ENCODE peak calls at places on chromosomes 4 and X, in ten cellular contexts. B is HFFc6, F is T-helper 9 cell, O is psoas muscle, J is AG04449, K is globus pallidus, C is activated T-cell treated with anti-CD3 and anti-CD28 coated beads for 48 hours, V is T-helper 2 cell, I is NCI-H1092 treated with DMSO at 0.1 percent for 48 hours, P is hypothalamus. T is an unnamed sample.

GRCh38 chr4:135927651-135928050 is 1604.6 kb downstream of the PCDH18 start:
- DNase-seq in B (no peak), F (no peak), O (no peak), J (no peak), K (no peak), C (no peak), V (no peak), I (no peak), P (no peak), T (no peak)

GRCh38 chrX:154308108-154308946 is 12.7 kb downstream of the TKTL1 start:
- DNase-seq in B (peak), F (peak), O (peak), J (no peak), K (no peak), C (peak), V (peak), I (no peak), P (no peak), T (peak)

GRCh38 chr4:82892467-82892802 is 1.5 kb upstream of the SEC31A start:
- DNase-seq in B (no peak), F (no peak), O (no peak), J (no peak), K (no peak), C (no peak), V (no peak), I (no peak), P (no peak), T (peak)

GRCh38 chr4:103303011-103303410 is 104.9 kb upstream of the CENPE start:
- DNase-seq in B (no peak), F (no peak), O (no peak), J (no peak), K (no peak), C (no peak), V (no peak), I (no peak), P (no peak), T (no peak)

GRCh38 chrX:129956765-129957164 is 25.7 kb upstream of the BCORL1 start:
- DNase-seq in B (no peak), F (no peak), O (no peak), J (no peak), K (no peak), C (no peak), V (no peak), I (no peak), P (no peak), T (no peak)

GRCh38 chrX:12956704-12957541 is 18.0 kb upstream of the TMSB4X start:
- DNase-seq in B (peak), F (peak), O (no peak), J (no peak), K (no peak), C (no peak), V (no peak), I (no peak), P (no peak), T (peak)

GRCh38 chr4:108919229-108919893 is 156.5 kb upstream of the ETNPPL start:
- DNase-seq in B (no peak), F (no peak), O (no peak), J (no peak), K (no peak), C (no peak), V (no peak), I (no peak), P (no peak), T (no peak)

GRCh38 chrX:140664939-140665338 is 44.6 kb upstream of the LINC00632 start:
- DNase-seq in B (no peak), F (no peak), O (no peak), J (no peak), K (peak), C (no peak), V (no peak), I (no peak), P (no peak), T (peak)

GRCh38 chr4:31360786-31361185 is 640.6 kb downstream of the PCDH7 start:
- DNase-seq in B (no peak), F (no peak), O (no peak), J (no peak), K (no peak), C (no peak), V (no peak), I (no peak), P (no peak), T (no peak)

GRCh38 chr4:181745933-181746627 is 497.1 kb upstream of the TENM3 start:
- DNase-seq in B (no peak), F (no peak), O (no peak), J (no peak), K (no peak), C (no peak), V (no peak), I (peak), P (no peak), T (no peak)

GRCh38 chr4:48570646-48571220 is 80.7 kb downstream of the ZAR1 start:
- DNase-seq in B (peak), F (no peak), O (no peak), J (peak), K (no peak), C (no peak), V (no peak), I (no peak), P (no peak), T (no peak)

GRCh38 chr4:41590591-41590990 is 52.6 kb downstream of the LIMCH1 start:
- DNase-seq in B (no peak), F (no peak), O (no peak), J (no peak), K (no peak), C (no peak), V (no peak), I (peak), P (no peak), T (no peak)

GRCh38 chr4:38111024-38111423 is 150.8 kb downstream of the PTTG2 start:
- DNase-seq in B (no peak), F (no peak), O (no peak), J (no peak), K (no peak), C (no peak), V (no peak), I (no peak), P (no peak), T (peak)

GRCh38 chr4:91256751-91257150 is 1047.0 kb upstream of the GRID2 start:
- DNase-seq in B (no peak), F (no peak), O (no peak), J (no peak), K (no peak), C (no peak), V (no peak), I (no peak), P (no peak), T (no peak)

GRCh38 chr4:128737098-128737513 is 72.4 kb upstream of the JADE1 start:
- DNase-seq in B (no peak), F (no peak), O (no peak), J (no peak), K (no peak), C (no peak), V (no peak), I (no peak), P (no peak), T (no peak)

GRCh38 chr4:26345541-26345940 is 24.7 kb downstream of the RBPJ start:
- DNase-seq in B (no peak), F (no peak), O (no peak), J (no peak), K (no peak), C (no peak), V (no peak), I (no peak), P (no peak), T (no peak)

GRCh38 chrX:134137353-134137752 is 99.6 kb upstream of the CCDC160 start:
- DNase-seq in B (no peak), F (no peak), O (no peak), J (no peak), K (no peak), C (no peak), V (no peak), I (no peak), P (no peak), T (no peak)

GRCh38 chrX:103628386-103629290 is at the start of gene TCEAL1:
- DNase-seq in B (no peak), F (peak), O (peak), J (no peak), K (peak), C (no peak), V (no peak), I (peak), P (peak), T (peak)

GRCh38 chr4:8590546-8590880 is 2.1 kb upstream of the CPZ start:
- DNase-seq in B (no peak), F (no peak), O (peak), J (no peak), K (no peak), C (no peak), V (no peak), I (no peak), P (no peak), T (no peak)

GRCh38 chrX:29652484-29652883 is 562.9 kb upstream of the MAGEB2 start:
- DNase-seq in B (peak), F (no peak), O (no peak), J (no peak), K (no peak), C (no peak), V (no peak), I (no peak), P (no peak), T (no peak)

GRCh38 chr4:159922119-159922518 is 819.2 kb downstream of the RAPGEF2 start:
- DNase-seq in B (no peak), F (no peak), O (no peak), J (no peak), K (no peak), C (no peak), V (no peak), I (no peak), P (no peak), T (no peak)